ENCODE peak calls at places on chromosomes 12 and 14, in eight cellular contexts. D is mucosa of descending colon; K is fibroblast of lung; J is activated T-cell treated with anti-CD3 and anti-CD28 coated beads, Interleukin-2, amount 50 U/mL, for 72 hours; B is small intestine; Z is HT1080; Y is HuH-7.5; S is stimulated activated CD4-positive, alpha-beta T cell treated with anti-CD3 and anti-CD28 coated beads, Interleukin-2, amount 100 ng/mL, for 24 hours. U is an unnamed sample.

GRCh38 chr12:108367436-108367835 is 28.3 kb upstream of the CMKLR1 start:
- DNase-seq in D (no peak), K (no peak), J (no peak), B (no peak), Z (peak), Y (no peak), S (no peak), U (peak)

GRCh38 chr12:132222096-132222807 is 78.0 kb downstream of the NOC4L start:
- DNase-seq in D (peak), K (no peak), J (peak), B (peak), Z (no peak), Y (no peak), S (no peak), U (peak)

GRCh38 chr12:61896436-61896835 is 363.8 kb upstream of the USP15 start:
- DNase-seq in D (no peak), K (no peak), J (no peak), B (no peak), Z (no peak), Y (no peak), S (no peak), U (no peak)

GRCh38 chr12:132181570-132182200 is 37.4 kb downstream of the NOC4L start:
- DNase-seq in D (peak), K (no peak), J (no peak), B (no peak), Z (no peak), Y (no peak), S (no peak), U (no peak)

GRCh38 chr12:121916719-121917118 is 1.7 kb upstream of the CFAP251 start:
- DNase-seq in D (no peak), K (peak), J (no peak), B (no peak), Z (peak), Y (no peak), S (no peak), U (peak)

GRCh38 chr14:23294346-23294733 is 8.3 kb downstream of the PPP1R3E start:
- DNase-seq in D (no peak), K (no peak), J (no peak), B (no peak), Z (no peak), Y (no peak), S (no peak), U (no peak)

GRCh38 chr12:30515351-30515750 is 180.3 kb downstream of the IPO8 start:
- DNase-seq in D (no peak), K (peak), J (no peak), B (no peak), Z (no peak), Y (no peak), S (no peak), U (peak)

GRCh38 chr12:29415111-29415510 is 34.1 kb upstream of the ERGIC2 start:
- DNase-seq in D (no peak), K (no peak), J (no peak), B (no peak), Z (no peak), Y (no peak), S (no peak), U (no peak)

GRCh38 chr12:105409881-105410471 is 79.5 kb downstream of the C12orf75 start:
- DNase-seq in D (no peak), K (peak), J (no peak), B (peak), Z (peak), Y (no peak), S (no peak), U (peak)

GRCh38 chr12:54605138-54605970 is 16.9 kb upstream of the PPP1R1A start:
- DNase-seq in D (no peak), K (no peak), J (no peak), B (no peak), Z (no peak), Y (no peak), S (no peak), U (no peak)

GRCh38 chr14:87772854-87773253 is 220.1 kb downstream of the GALC start:
- DNase-seq in D (no peak), K (no peak), J (no peak), B (no peak), Z (no peak), Y (no peak), S (no peak), U (no peak)

GRCh38 chr12:111438501-111438900 is 32.8 kb downstream of the SH2B3 start:
- DNase-seq in D (peak), K (peak), J (peak), B (no peak), Z (peak), Y (no peak), S (peak), U (peak)

GRCh38 chr12:2794736-2795289 is at the start of gene FKBP4:
- DNase-seq in D (peak), K (peak), J (peak), B (peak), Z (peak), Y (peak), S (peak), U (peak)

GRCh38 chr14:76268013-76268376 is 107.9 kb upstream of the ESRRB start:
- DNase-seq in D (no peak), K (no peak), J (no peak), B (no peak), Z (no peak), Y (no peak), S (no peak), U (no peak)

GRCh38 chr12:104011265-104011664 is 38.7 kb downstream of the GLT8D2 start:
- DNase-seq in D (no peak), K (peak), J (no peak), B (no peak), Z (peak), Y (no peak), S (no peak), U (no peak)

GRCh38 chr12:48296586-48297396 is 53.9 kb downstream of the ZNF641 start:
- DNase-seq in D (peak), K (peak), J (peak), B (peak), Z (peak), Y (no peak), S (peak), U (no peak)

GRCh38 chr14:85333313-85333712 is 196.6 kb upstream of the FLRT2 start:
- DNase-seq in D (no peak), K (peak), J (no peak), B (no peak), Z (peak), Y (no peak), S (no peak), U (no peak)

GRCh38 chr12:67034110-67034879 is 234.9 kb upstream of the CAND1 start:
- DNase-seq in D (no peak), K (no peak), J (peak), B (no peak), Z (peak), Y (no peak), S (no peak), U (no peak)

GRCh38 chr12:111826982-111827381 is 15.0 kb upstream of the MAPKAPK5 start:
- DNase-seq in D (no peak), K (no peak), J (no peak), B (no peak), Z (no peak), Y (no peak), S (no peak), U (no peak)

GRCh38 chr14:95597784-95598204 is 62.9 kb downstream of the GLRX5 start:
- DNase-seq in D (no peak), K (peak), J (peak), B (peak), Z (peak), Y (no peak), S (no peak), U (no peak)

GRCh38 chr12:6896846-6897435 is 7.7 kb upstream of the LRRC23 start:
- DNase-seq in D (no peak), K (no peak), J (no peak), B (no peak), Z (no peak), Y (no peak), S (no peak), U (no peak)

GRCh38 chr12:121238604-121239334 is 28.8 kb downstream of the P2RX4 start:
- DNase-seq in D (no peak), K (no peak), J (no peak), B (no peak), Z (no peak), Y (no peak), S (no peak), U (peak)

GRCh38 chr12:116718578-116719454 is 19.1 kb downstream of the SPRING1 start:
- DNase-seq in D (no peak), K (peak), J (no peak), B (no peak), Z (peak), Y (no peak), S (no peak), U (no peak)

GRCh38 chr12:124463341-124463861 is 104.0 kb downstream of the NCOR2 start:
- DNase-seq in D (peak), K (no peak), J (no peak), B (no peak), Z (no peak), Y (no peak), S (no peak), U (no peak)

GRCh38 chr14:77615231-77616132 is 955 bp downstream of the SPTLC2 start:
- DNase-seq in D (no peak), K (peak), J (peak), B (peak), Z (peak), Y (no peak), S (peak), U (peak)

GRCh38 chr14:23704890-23705289 is 68.7 kb downstream of the DHRS2 start:
- DNase-seq in D (no peak), K (no peak), J (no peak), B (no peak), Z (no peak), Y (no peak), S (no peak), U (peak)

GRCh38 chr12:18421840-18422239 is 160.5 kb downstream of the PIK3C2G start:
- DNase-seq in D (no peak), K (peak), J (no peak), B (no peak), Z (no peak), Y (no peak), S (no peak), U (no peak)

GRCh38 chr14:106875503-106875902 is 1349.1 kb downstream of the TMEM121 start:
- DNase-seq in D (no peak), K (no peak), J (peak), B (peak), Z (no peak), Y (no peak), S (peak), U (peak)

GRCh38 chr12:82097438-82097837 is 260.7 kb downstream of the CCDC59 start:
- DNase-seq in D (no peak), K (no peak), J (no peak), B (no peak), Z (no peak), Y (no peak), S (no peak), U (no peak)

GRCh38 chr14:56116128-56116900 is 1.9 kb upstream of the PELI2 start:
- DNase-seq in D (no peak), K (no peak), J (peak), B (no peak), Z (no peak), Y (no peak), S (no peak), U (no peak)

GRCh38 chr14:90518941-90519256 is 122.1 kb downstream of the CALM1 start:
- DNase-seq in D (no peak), K (no peak), J (peak), B (peak), Z (peak), Y (no peak), S (peak), U (peak)

GRCh38 chr14:29749327-29749726 is 178.3 kb downstream of the PRKD1 start:
- DNase-seq in D (no peak), K (peak), J (no peak), B (peak), Z (peak), Y (no peak), S (no peak), U (no peak)

GRCh38 chr12:112170376-112170775 is 45.0 kb downstream of the TRAFD1 start:
- DNase-seq in D (no peak), K (no peak), J (peak), B (no peak), Z (peak), Y (peak), S (peak), U (peak)

GRCh38 chr14:64812412-64812811 is 67.3 kb downstream of the SPTB start:
- DNase-seq in D (peak), K (no peak), J (peak), B (peak), Z (no peak), Y (no peak), S (no peak), U (no peak)

GRCh38 chr14:22979748-22980392 is 2.5 kb downstream of the AJUBA start:
- DNase-seq in D (no peak), K (no peak), J (no peak), B (no peak), Z (peak), Y (peak), S (no peak), U (no peak)

GRCh38 chr14:80926706-80927384 is 14.7 kb downstream of the CEP128 start:
- DNase-seq in D (no peak), K (peak), J (no peak), B (no peak), Z (peak), Y (no peak), S (no peak), U (no peak)